ENCODE peak calls at places on chromosomes 12 and 14, in nine cellular contexts. I is activated B cell treated with CpG ODN at 0.5 μM for 24 hours, E is PC-3, M is foreskin fibroblast, G is fibroblast of mammary gland, T is colonic mucosa, Y is adrenal gland, R is H9, Z is astrocyte of the spinal cord. K is an unnamed sample.

GRCh38 chr12:101209319-101210302 is at the start of gene SLC5A8:
- DNase-seq in T (no peak), R (peak), Y (peak), Z (no peak), G (no peak), M (peak), E (no peak), I (no peak), K (no peak)

GRCh38 chr12:67517181-67517887 is 131.2 kb upstream of the DYRK2 start:
- DNase-seq in G (peak), E (peak), I (no peak), T (peak), Y (peak), Z (peak), M (no peak), R (no peak), K (no peak)

GRCh38 chr12:121799175-121799841 is 4.5 kb upstream of the SETD1B start:
- DNase-seq in R (peak), E (peak), T (peak), I (peak), M (peak), Y (peak), Z (peak), G (peak), K (peak)

GRCh38 chr14:76900406-76901085 is 74.3 kb downstream of the LRRC74A start:
- DNase-seq in G (no peak), M (peak), Z (no peak), I (no peak), T (no peak), Y (no peak), E (no peak), R (no peak), K (no peak)

GRCh38 chr14:53285806-53286205 is 132.7 kb upstream of the DDHD1 start:
- DNase-seq in M (peak), Z (no peak), G (no peak), E (peak), T (no peak), Y (no peak), I (no peak), R (no peak), K (no peak)

GRCh38 chr14:25003537-25003936 is 46.4 kb downstream of the STXBP6 start:
- DNase-seq in G (peak), E (peak), M (peak), I (no peak), R (no peak), Z (no peak), Y (no peak), T (no peak), K (no peak)

GRCh38 chr12:53499261-53500118 is at the start of gene MAP3K12:
- DNase-seq in Z (peak), Y (peak), I (peak), E (peak), T (peak), M (peak), G (peak), R (peak), K (peak)

GRCh38 chr14:100285021-100285912 is 21.0 kb downstream of the SLC25A29 start:
- DNase-seq in Y (peak), I (peak), G (peak), M (peak), R (peak), Z (peak), T (peak), E (peak), K (peak)

GRCh38 chr14:90301580-90302181 is 30.1 kb downstream of the NRDE2 start:
- DNase-seq in Y (no peak), G (peak), E (peak), M (peak), Z (peak), R (no peak), T (no peak), I (no peak), K (no peak)

GRCh38 chr14:105069887-105070759 is 4.9 kb upstream of the GPR132 start:
- DNase-seq in Z (no peak), E (no peak), Y (peak), M (peak), G (peak), R (peak), I (no peak), T (no peak), K (no peak)

GRCh38 chr12:70663838-70664237 is 26.6 kb upstream of the PTPRB start:
- DNase-seq in G (no peak), Z (no peak), Y (no peak), R (no peak), E (no peak), M (no peak), I (no peak), T (no peak), K (no peak)

GRCh38 chr12:104055686-104056388 is 5.8 kb upstream of the GLT8D2 start:
- DNase-seq in R (no peak), E (no peak), G (peak), Z (peak), T (peak), Y (peak), M (peak), I (no peak), K (no peak)

GRCh38 chr12:108309674-108310312 is 29.3 kb downstream of the CMKLR1 start:
- DNase-seq in G (no peak), Y (no peak), R (no peak), M (no peak), T (no peak), Z (no peak), E (no peak), I (no peak), K (no peak)

GRCh38 chr14:27608377-27608776 is 1010.5 kb upstream of the NOVA1 start:
- DNase-seq in Y (no peak), M (no peak), G (no peak), Z (no peak), I (no peak), E (no peak), R (no peak), T (no peak), K (no peak)

GRCh38 chr14:61566537-61567225 is 128.6 kb upstream of the HIF1A start:
- DNase-seq in M (peak), E (peak), Y (no peak), G (peak), T (no peak), I (no peak), Z (peak), R (no peak), K (no peak)
- TF ChIP-seq CTCF in M (no peak), E (no peak), Y (no peak), G (no peak), T (no peak), I (no peak), Z (no peak), R (no peak), K (no peak)

DNA sequence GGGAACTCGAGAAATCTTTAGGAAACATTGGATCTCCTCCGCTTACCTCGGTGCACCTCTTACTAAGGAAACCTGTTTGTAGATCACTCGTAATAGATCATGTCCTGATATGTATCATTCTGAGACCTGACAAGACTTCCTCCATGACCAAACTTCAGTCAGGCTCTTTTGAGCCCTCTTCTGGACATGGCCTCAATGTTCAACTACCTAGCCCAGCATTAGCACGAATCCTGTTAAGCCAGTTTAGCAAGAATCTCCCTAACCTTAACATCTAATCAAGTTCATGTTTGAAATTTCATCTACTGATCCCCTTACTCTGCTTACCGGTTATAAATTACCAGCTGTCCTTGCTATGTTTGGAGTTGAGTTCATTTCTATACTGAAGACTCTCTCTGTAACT is 713.9 kb upstream of the USP15 start:
- DNase-seq in R (peak), M (no peak), G (no peak), Y (no peak), I (no peak), Z (no peak), T (no peak), E (peak), K (no peak)
- TF ChIP-seq CTCF in R (peak), M (no peak), G (no peak), Y (no peak), I (no peak), Z (no peak), T (no peak), E (peak), K (no peak)

GRCh38 chr14:103511022-103511693 is 11.5 kb downstream of the CKB start:
- DNase-seq in Z (no peak), T (no peak), I (no peak), E (no peak), M (no peak), R (no peak), G (no peak), Y (no peak), K (no peak)

GRCh38 chr14:103508930-103509329 is 13.7 kb downstream of the CKB start:
- DNase-seq in I (no peak), T (no peak), G (no peak), Y (peak), Z (no peak), M (no peak), E (no peak), R (no peak), K (no peak)

GRCh38 chr14:103508521-103508920 is 14.1 kb downstream of the CKB start:
- DNase-seq in I (no peak), Y (no peak), R (no peak), G (no peak), M (no peak), E (no peak), T (no peak), Z (no peak), K (no peak)

GRCh38 chr14:103509864-103510263 is 12.8 kb downstream of the CKB start:
- DNase-seq in E (no peak), Y (no peak), I (no peak), T (no peak), M (no peak), R (no peak), Z (no peak), G (no peak), K (no peak)

GRCh38 chr14:103510311-103511021 is 12.2 kb downstream of the CKB start:
- DNase-seq in E (no peak), M (no peak), R (no peak), T (no peak), G (no peak), I (no peak), Z (no peak), Y (no peak), K (no peak)
- TF ChIP-seq CTCF in E (no peak), M (no peak), R (peak), T (no peak), G (no peak), I (no peak), Z (no peak), Y (no peak), K (no peak)

GRCh38 chr12:109923038-109923437 is 23.0 kb downstream of the TCHP start:
- DNase-seq in M (no peak), G (no peak), E (no peak), T (no peak), Z (no peak), Y (no peak), I (no peak), R (no peak), K (no peak)

GRCh38 chr12:109919466-109919865 is 19.4 kb downstream of the TCHP start:
- DNase-seq in T (no peak), I (no peak), Z (no peak), R (no peak), E (no peak), G (no peak), M (no peak), Y (no peak), K (no peak)

GRCh38 chr12:109923481-109924245 is 23.6 kb downstream of the TCHP start:
- DNase-seq in E (no peak), R (no peak), G (no peak), T (no peak), M (no peak), I (no peak), Z (no peak), Y (no peak), K (no peak)

GRCh38 chr12:109921982-109922381 is 21.9 kb downstream of the TCHP start:
- DNase-seq in Y (no peak), G (no peak), I (no peak), E (no peak), Z (no peak), T (no peak), M (no peak), R (no peak), K (no peak)

DNA sequence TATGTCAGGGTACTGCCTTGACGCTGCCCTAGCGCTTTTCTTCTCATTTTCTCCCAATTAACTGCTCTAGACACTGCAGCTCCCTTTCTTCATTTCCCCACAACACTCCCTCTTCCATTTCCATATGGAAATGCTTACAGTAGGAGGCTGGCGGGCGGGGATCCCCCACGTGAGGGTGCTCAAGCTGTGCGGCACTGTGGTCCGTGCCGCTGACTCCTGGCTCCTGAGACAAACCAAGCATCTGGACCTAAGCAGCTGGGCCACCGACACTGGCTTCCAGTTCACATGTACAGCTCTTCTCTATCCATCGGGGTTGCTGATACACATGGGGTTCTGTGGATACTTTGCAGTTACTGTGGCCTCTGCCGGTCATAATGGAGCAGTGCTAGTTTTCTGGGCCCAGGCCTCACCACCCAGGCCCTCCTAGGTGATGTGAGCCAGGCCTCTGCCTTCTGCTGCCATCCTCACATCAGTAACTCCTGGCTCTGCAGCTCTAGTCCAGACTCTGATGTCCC is 20.2 kb downstream of the TCHP start:
- DNase-seq in I (no peak), Z (no peak), M (peak), T (no peak), E (no peak), R (no peak), Y (no peak), G (no peak), K (no peak)
- TF ChIP-seq CTCF in I (no peak), Z (no peak), M (no peak), T (no peak), E (no peak), R (no peak), Y (no peak), G (no peak), K (no peak)